ENCODE peak calls at places on chromosomes 3 and 15, in four cellular contexts. One of them, this sample, is unnamed.
A peak's percentile ranks its signal among the peaks of the same experiment; 100 is the strongest.

GRCh38 chr15:41870689-41871081 is 23.2 kb downstream of the SPTBN5 start:
- DNase-seq in psoas muscle: no peak
- DNase-seq in mucosa of descending colon: no peak
- DNase-seq in transverse colon: no peak
- DNase-seq in this sample: peak; percentile 94

GRCh38 chr3:55728461-55729100 is 241.5 kb upstream of the WNT5A start:
- DNase-seq in psoas muscle: no peak
- DNase-seq in mucosa of descending colon: no peak
- DNase-seq in transverse colon: no peak
- DNase-seq in this sample: no peak

GRCh38 chr3:128931046-128931445 is 51.6 kb downstream of the ACAD9 start:
- DNase-seq in psoas muscle: no peak
- DNase-seq in mucosa of descending colon: no peak
- DNase-seq in transverse colon: no peak
- DNase-seq in this sample: no peak

GRCh38 chr3:146256851-146257486 is 6.1 kb upstream of the PLSCR4 start:
- DNase-seq in psoas muscle: no peak
- DNase-seq in mucosa of descending colon: no peak
- DNase-seq in transverse colon: no peak
- DNase-seq in this sample: no peak

GRCh38 chr15:78083687-78084358 is 6.3 kb upstream of the TBC1D2B start:
- DNase-seq in psoas muscle: no peak
- DNase-seq in mucosa of descending colon: peak; percentile 24
- DNase-seq in transverse colon: peak; percentile 63
- DNase-seq in this sample: no peak

GRCh38 chr3:180330440-180330839 is 271.5 kb upstream of the TTC14 start:
- DNase-seq in psoas muscle: no peak
- DNase-seq in mucosa of descending colon: no peak
- DNase-seq in transverse colon: no peak
- DNase-seq in this sample: no peak

GRCh38 chr15:90018216-90018831 is 17.2 kb downstream of the ZNF710 start:
- DNase-seq in psoas muscle: no peak
- DNase-seq in mucosa of descending colon: peak; percentile 58
- DNase-seq in transverse colon: peak; percentile 27
- DNase-seq in this sample: no peak

GRCh38 chr15:81809543-81809942 is 236.3 kb downstream of the MEX3B start:
- DNase-seq in psoas muscle: no peak
- DNase-seq in mucosa of descending colon: no peak
- DNase-seq in transverse colon: no peak
- DNase-seq in this sample: no peak

GRCh38 chr3:56962200-56962599 is 98.3 kb upstream of the SPATA12 start:
- DNase-seq in psoas muscle: no peak
- DNase-seq in mucosa of descending colon: no peak
- DNase-seq in transverse colon: no peak
- DNase-seq in this sample: no peak

GRCh38 chr3:51343918-51344687 is 41.0 kb upstream of the MANF start:
- DNase-seq in psoas muscle: no peak
- DNase-seq in mucosa of descending colon: no peak
- DNase-seq in transverse colon: no peak
- DNase-seq in this sample: peak; percentile 77

GRCh38 chr15:76337739-76338554 is 1.4 kb downstream of the ISL2 start:
- DNase-seq in psoas muscle: no peak
- DNase-seq in mucosa of descending colon: peak; percentile 46
- DNase-seq in transverse colon: peak; percentile 25
- DNase-seq in this sample: no peak

GRCh38 chr3:102736961-102737304 is 302.1 kb downstream of the ZPLD1 start:
- DNase-seq in psoas muscle: no peak
- DNase-seq in mucosa of descending colon: no peak
- DNase-seq in transverse colon: no peak
- DNase-seq in this sample: no peak

GRCh38 chr15:91508633-91509032 is 344.9 kb upstream of the SLCO3A1 start:
- DNase-seq in psoas muscle: no peak
- DNase-seq in mucosa of descending colon: no peak
- DNase-seq in transverse colon: no peak
- DNase-seq in this sample: no peak

GRCh38 chr15:89496155-89497098 is at the start of gene RHCG:
- DNase-seq in psoas muscle: no peak
- DNase-seq in mucosa of descending colon: peak; percentile 55
- DNase-seq in transverse colon: peak; percentile 23
- DNase-seq in this sample: peak; percentile 72

GRCh38 chr3:64133991-64134390 is 91.3 kb downstream of the PRICKLE2 start:
- DNase-seq in psoas muscle: no peak
- DNase-seq in mucosa of descending colon: no peak
- DNase-seq in transverse colon: no peak
- DNase-seq in this sample: no peak

DNA sequence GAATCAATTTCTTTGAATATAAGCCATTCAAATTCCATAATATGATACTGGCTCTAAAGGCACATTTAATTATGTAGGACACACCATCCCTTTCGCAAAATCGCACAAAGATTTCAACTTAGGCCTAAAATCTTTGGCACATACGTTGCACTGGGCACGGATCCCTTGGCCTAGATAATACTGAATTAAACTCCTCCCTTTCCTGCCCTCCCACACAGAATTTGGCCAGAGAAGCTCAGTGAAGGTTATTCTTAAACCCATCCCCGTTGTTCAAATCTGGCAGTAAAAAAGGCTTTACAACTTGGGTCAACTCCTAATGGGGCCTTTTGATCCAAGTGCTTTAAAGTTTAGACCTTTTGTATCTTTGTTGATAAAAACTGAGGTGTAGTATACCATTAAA is 247.2 kb downstream of the PTPRG start:
- DNase-seq in psoas muscle: no peak
- DNase-seq in mucosa of descending colon: no peak
- DNase-seq in transverse colon: no peak
- DNase-seq in this sample: no peak
- TF ChIP-seq CTCF in psoas muscle: no peak
- TF ChIP-seq CTCF in mucosa of descending colon: no peak
- TF ChIP-seq CTCF in transverse colon: no peak
- TF ChIP-seq CTCF in this sample: no peak

DNA sequence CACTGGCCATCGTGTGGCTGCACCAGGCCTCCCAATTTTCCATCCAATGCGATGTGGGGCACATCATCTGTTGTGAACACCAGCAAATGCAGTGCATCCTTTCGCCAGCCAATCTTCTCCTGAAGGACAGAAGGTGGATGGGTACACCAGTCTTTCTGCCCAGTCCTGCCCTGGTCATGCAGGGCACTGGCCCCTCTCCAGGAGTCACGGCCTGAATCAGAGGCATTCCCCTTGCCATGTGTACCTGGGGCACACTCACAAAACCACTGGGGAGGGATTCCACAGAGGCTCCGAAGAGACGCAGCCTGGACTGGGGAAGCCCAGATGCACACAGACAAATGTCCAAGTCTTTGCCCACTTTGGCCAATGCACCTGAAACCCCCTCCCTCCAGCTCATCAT is 65.8 kb downstream of the ITGB5 start:
- DNase-seq in psoas muscle: no peak
- DNase-seq in mucosa of descending colon: peak; percentile 16
- DNase-seq in transverse colon: no peak
- DNase-seq in this sample: no peak
- H3K36me3 ChIP-seq in psoas muscle: peaks cover 43% of the 10 kb centered on the region
- H3K36me3 ChIP-seq in mucosa of descending colon: no peaks in the 10 kb centered on the region
- H3K36me3 ChIP-seq in transverse colon: no peaks in the 10 kb centered on the region
- H3K36me3 ChIP-seq in this sample: no peaks in the 10 kb centered on the region

DNA sequence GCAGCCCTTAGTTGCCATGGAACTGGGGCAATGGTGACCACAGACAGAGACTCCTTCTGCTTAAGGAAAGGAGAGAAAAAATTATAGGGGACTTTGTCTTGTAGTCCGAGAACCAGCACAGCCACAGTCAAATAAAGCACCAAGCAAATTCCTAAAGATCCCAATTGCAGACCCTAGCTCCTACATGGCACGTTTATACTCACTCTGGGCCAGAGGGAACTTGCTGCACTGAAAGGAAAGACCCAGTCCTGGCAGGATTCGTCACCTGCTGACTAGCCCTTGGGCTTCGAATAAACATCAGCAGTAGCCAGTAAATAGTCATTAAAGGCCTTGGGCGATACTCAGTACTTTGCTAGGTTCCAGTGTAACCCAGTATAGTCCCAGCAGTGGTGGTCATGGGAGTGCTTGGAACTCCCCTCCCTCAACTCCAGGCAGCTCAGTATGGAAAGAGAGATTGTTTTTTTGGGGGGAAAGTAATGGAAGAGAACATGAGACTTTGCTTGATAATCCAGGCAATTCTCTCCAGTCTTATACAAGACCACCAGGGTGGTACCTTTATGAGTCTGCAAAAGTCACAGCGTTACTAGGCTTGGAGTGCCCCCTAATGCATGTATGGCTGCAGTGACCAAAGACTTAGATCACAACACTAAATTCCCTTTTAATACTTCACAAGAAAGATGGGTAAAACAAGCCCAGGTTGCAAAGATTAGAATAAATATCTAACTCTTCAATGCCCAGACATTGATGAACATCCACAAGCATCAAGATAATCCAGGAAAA is 66.4 kb upstream of the AGTR1 start:
- DNase-seq in psoas muscle: no peak
- DNase-seq in mucosa of descending colon: no peak
- DNase-seq in transverse colon: no peak
- DNase-seq in this sample: no peak
- TF ChIP-seq CTCF in psoas muscle: no peak
- TF ChIP-seq CTCF in mucosa of descending colon: no peak
- TF ChIP-seq CTCF in transverse colon: peak; percentile 16
- TF ChIP-seq CTCF in this sample: no peak

GRCh38 chr3:196055683-196056270 is 26.1 kb downstream of the TFRC start:
- DNase-seq in psoas muscle: peak; percentile 76
- DNase-seq in mucosa of descending colon: no peak
- DNase-seq in transverse colon: no peak
- DNase-seq in this sample: no peak

GRCh38 chr3:196051336-196052076 is 30.4 kb downstream of the TFRC start:
- DNase-seq in psoas muscle: no peak
- DNase-seq in mucosa of descending colon: no peak
- DNase-seq in transverse colon: no peak
- DNase-seq in this sample: no peak

GRCh38 chr3:196053487-196053886 is 28.4 kb downstream of the TFRC start:
- DNase-seq in psoas muscle: no peak
- DNase-seq in mucosa of descending colon: no peak
- DNase-seq in transverse colon: no peak
- DNase-seq in this sample: no peak

GRCh38 chr3:196057663-196058356 is 24.1 kb downstream of the TFRC start:
- DNase-seq in psoas muscle: no peak
- DNase-seq in mucosa of descending colon: no peak
- DNase-seq in transverse colon: no peak
- DNase-seq in this sample: no peak

GRCh38 chr3:196055267-196055666 is 26.6 kb downstream of the TFRC start:
- DNase-seq in psoas muscle: no peak
- DNase-seq in mucosa of descending colon: no peak
- DNase-seq in transverse colon: no peak
- DNase-seq in this sample: no peak
- H3K36me3 ChIP-seq in psoas muscle: peaks cover 100% of the 10 kb centered on the region
- H3K36me3 ChIP-seq in mucosa of descending colon: peaks cover 38% of the 10 kb centered on the region
- H3K36me3 ChIP-seq in transverse colon: peaks cover 4% of the 10 kb centered on the region
- H3K36me3 ChIP-seq in this sample: peaks cover 43% of the 10 kb centered on the region

GRCh38 chr3:27310693-27311092 is 58.5 kb downstream of the NEK10 start:
- DNase-seq in psoas muscle: no peak
- DNase-seq in mucosa of descending colon: no peak
- DNase-seq in transverse colon: no peak
- DNase-seq in this sample: no peak

GRCh38 chr3:27311400-27311799 is 57.8 kb downstream of the NEK10 start:
- DNase-seq in psoas muscle: no peak
- DNase-seq in mucosa of descending colon: no peak
- DNase-seq in transverse colon: no peak
- DNase-seq in this sample: peak; percentile 89

GRCh38 chr3:27315003-27315402 is 54.2 kb downstream of the NEK10 start:
- DNase-seq in psoas muscle: no peak
- DNase-seq in mucosa of descending colon: no peak
- DNase-seq in transverse colon: no peak
- DNase-seq in this sample: no peak

GRCh38 chr3:27307566-27307965 is 61.6 kb downstream of the NEK10 start:
- DNase-seq in psoas muscle: no peak
- DNase-seq in mucosa of descending colon: no peak
- DNase-seq in transverse colon: no peak
- DNase-seq in this sample: peak; percentile 65

GRCh38 chr3:27312044-27312668 is 57.0 kb downstream of the NEK10 start:
- DNase-seq in psoas muscle: no peak
- DNase-seq in mucosa of descending colon: no peak
- DNase-seq in transverse colon: no peak
- DNase-seq in this sample: peak; percentile 75
- TF ChIP-seq CTCF in psoas muscle: peak; percentile 87
- TF ChIP-seq CTCF in mucosa of descending colon: peak; percentile 54
- TF ChIP-seq CTCF in transverse colon: peak; percentile 87
- TF ChIP-seq CTCF in this sample: peak; percentile 72

GRCh38 chr15:63634154-63634553 is 37.0 kb downstream of the FBXL22 start:
- DNase-seq in psoas muscle: no peak
- DNase-seq in mucosa of descending colon: no peak
- DNase-seq in transverse colon: no peak
- DNase-seq in this sample: no peak
- H3K36me3 ChIP-seq in psoas muscle: peaks cover 98% of the 10 kb centered on the region
- H3K36me3 ChIP-seq in mucosa of descending colon: no peaks in the 10 kb centered on the region
- H3K36me3 ChIP-seq in transverse colon: no peaks in the 10 kb centered on the region
- H3K36me3 ChIP-seq in this sample: peaks cover 10% of the 10 kb centered on the region

GRCh38 chr3:111283165-111283564 is 211.5 kb downstream of the NECTIN3 start:
- DNase-seq in psoas muscle: no peak
- DNase-seq in mucosa of descending colon: no peak
- DNase-seq in transverse colon: no peak
- DNase-seq in this sample: no peak

GRCh38 chr3:111278961-111279360 is 207.3 kb downstream of the NECTIN3 start:
- DNase-seq in psoas muscle: no peak
- DNase-seq in mucosa of descending colon: no peak
- DNase-seq in transverse colon: no peak
- DNase-seq in this sample: no peak

GRCh38 chr3:111282024-111282423 is 210.4 kb downstream of the NECTIN3 start:
- DNase-seq in psoas muscle: no peak
- DNase-seq in mucosa of descending colon: no peak
- DNase-seq in transverse colon: no peak
- DNase-seq in this sample: no peak

GRCh38 chr3:111277226-111277625 is 205.6 kb downstream of the NECTIN3 start:
- DNase-seq in psoas muscle: no peak
- DNase-seq in mucosa of descending colon: no peak
- DNase-seq in transverse colon: no peak
- DNase-seq in this sample: peak; percentile 21
- TF ChIP-seq CTCF in psoas muscle: no peak
- TF ChIP-seq CTCF in mucosa of descending colon: no peak
- TF ChIP-seq CTCF in transverse colon: no peak
- TF ChIP-seq CTCF in this sample: no peak

GRCh38 chr15:52224211-52224610 is 33.0 kb upstream of the GNB5 start:
- DNase-seq in psoas muscle: no peak
- DNase-seq in mucosa of descending colon: no peak
- DNase-seq in transverse colon: no peak
- DNase-seq in this sample: peak; percentile 26

GRCh38 chr15:52218816-52219215 is 27.6 kb upstream of the GNB5 start:
- DNase-seq in psoas muscle: no peak
- DNase-seq in mucosa of descending colon: no peak
- DNase-seq in transverse colon: no peak
- DNase-seq in this sample: no peak

GRCh38 chr15:52221730-52222129 is 30.5 kb upstream of the GNB5 start:
- DNase-seq in psoas muscle: no peak
- DNase-seq in mucosa of descending colon: no peak
- DNase-seq in transverse colon: no peak
- DNase-seq in this sample: no peak

GRCh38 chr15:52220251-52220650 is 29.1 kb upstream of the GNB5 start:
- DNase-seq in psoas muscle: no peak
- DNase-seq in mucosa of descending colon: no peak
- DNase-seq in transverse colon: no peak
- DNase-seq in this sample: no peak

GRCh38 chr15:52220896-52221660 is 29.9 kb upstream of the GNB5 start:
- DNase-seq in psoas muscle: no peak
- DNase-seq in mucosa of descending colon: no peak
- DNase-seq in transverse colon: no peak
- DNase-seq in this sample: no peak
- H3K36me3 ChIP-seq in psoas muscle: peaks cover 11% of the 10 kb centered on the region
- H3K36me3 ChIP-seq in mucosa of descending colon: peaks cover 3% of the 10 kb centered on the region
- H3K36me3 ChIP-seq in transverse colon: no peaks in the 10 kb centered on the region
- H3K36me3 ChIP-seq in this sample: peaks cover 11% of the 10 kb centered on the region